ENCODE peak calls at places on chromosome 3, in seven cellular contexts. E, I, D, K, A, M and C are unnamed samples.

GRCh38 chr3:77303943-77304778 is 264.3 kb downstream of the ROBO2 start:
- DNase-seq in E (no peak), I (no peak), D (no peak), K (no peak), A (no peak), M (no peak), C (no peak)

GRCh38 chr3:171320721-171321120 is 139.5 kb downstream of the TNIK start:
- DNase-seq in E (no peak), I (no peak), D (no peak), K (no peak), A (no peak), M (no peak), C (no peak)

GRCh38 chr3:25427155-25428002 is 684 bp upstream of the RARB start:
- DNase-seq in E (no peak), I (peak), D (no peak), K (no peak), A (peak), M (no peak), C (no peak)

GRCh38 chr3:177195242-177195940 is 1.9 kb downstream of the TBL1XR1 start:
- DNase-seq in E (peak), I (no peak), D (no peak), K (no peak), A (peak), M (no peak), C (peak)

GRCh38 chr3:171295502-171296373 is 164.5 kb downstream of the TNIK start:
- DNase-seq in E (no peak), I (no peak), D (no peak), K (no peak), A (no peak), M (no peak), C (no peak)

GRCh38 chr3:36893137-36893557 is 51.7 kb downstream of the TRANK1 start:
- DNase-seq in E (peak), I (no peak), D (no peak), K (no peak), A (no peak), M (no peak), C (no peak)

GRCh38 chr3:169581633-169582032 is 81.9 kb downstream of the MECOM start:
- DNase-seq in E (no peak), I (no peak), D (no peak), K (peak), A (no peak), M (no peak), C (no peak)

GRCh38 chr3:136171097-136171542 is 25.0 kb downstream of the MSL2 start:
- DNase-seq in E (no peak), I (no peak), D (no peak), K (no peak), A (no peak), M (no peak), C (no peak)

GRCh38 chr3:194579091-194579606 is 54.1 kb downstream of the TMEM44 start:
- DNase-seq in E (no peak), I (no peak), D (no peak), K (no peak), A (peak), M (no peak), C (no peak)

GRCh38 chr3:146507331-146508120 is 36.9 kb downstream of the PLSCR1 start:
- DNase-seq in E (peak), I (no peak), D (no peak), K (no peak), A (no peak), M (no peak), C (no peak)

GRCh38 chr3:44013967-44014366 is 227.7 kb upstream of the TOPAZ1 start:
- DNase-seq in E (peak), I (no peak), D (no peak), K (no peak), A (no peak), M (no peak), C (no peak)

GRCh38 chr3:24640330-24640877 is 145.8 kb upstream of the THRB start:
- DNase-seq in E (peak), I (peak), D (peak), K (no peak), A (peak), M (no peak), C (peak)

GRCh38 chr3:125958511-125959316 is 10.3 kb upstream of the ROPN1B start:
- DNase-seq in E (no peak), I (no peak), D (no peak), K (no peak), A (peak), M (no peak), C (no peak)
- TF ChIP-seq JUND in E (no peak), I (no peak), D (no peak), K (no peak), A (no peak), M (no peak), C (no peak)

GRCh38 chr3:57946970-57947381 is 61.2 kb upstream of the FLNB start:
- DNase-seq in E (no peak), I (peak), D (no peak), K (no peak), A (no peak), M (no peak), C (no peak)
- TF ChIP-seq JUND in E (no peak), I (no peak), D (no peak), K (no peak), A (no peak), M (no peak), C (no peak)

GRCh38 chr3:38469852-38470251 is 16.2 kb downstream of the ACVR2B start:
- DNase-seq in E (no peak), I (no peak), D (no peak), K (no peak), A (no peak), M (no peak), C (no peak)

GRCh38 chr3:38474928-38475605 is 21.1 kb upstream of the EXOG start:
- DNase-seq in E (no peak), I (no peak), D (no peak), K (no peak), A (no peak), M (no peak), C (no peak)

GRCh38 chr3:38473229-38473628 is 19.5 kb downstream of the ACVR2B start:
- DNase-seq in E (no peak), I (no peak), D (no peak), K (no peak), A (no peak), M (no peak), C (no peak)

GRCh38 chr3:38471260-38471857 is 17.7 kb downstream of the ACVR2B start:
- DNase-seq in E (no peak), I (peak), D (no peak), K (no peak), A (no peak), M (no peak), C (no peak)

DNA sequence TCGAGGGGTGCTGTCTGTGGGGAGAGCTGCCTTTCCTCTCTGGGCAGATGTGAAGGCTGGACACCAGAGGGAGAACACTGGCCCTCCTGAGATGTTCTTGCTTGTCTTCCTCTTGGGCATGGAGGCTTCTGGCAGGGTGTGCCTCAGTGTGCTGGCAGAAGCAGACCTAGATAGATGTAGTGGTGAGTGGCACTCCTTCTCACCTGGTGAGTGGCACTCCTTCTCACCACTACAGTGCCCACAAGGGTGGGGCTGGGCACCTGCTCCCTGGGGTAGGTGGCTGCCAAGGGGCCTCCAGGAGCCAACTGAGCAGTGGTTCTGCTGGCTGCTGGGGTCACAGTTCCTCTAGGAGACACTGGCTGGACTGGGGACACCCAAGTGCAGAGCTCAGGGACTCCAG is 18.7 kb downstream of the ACVR2B start:
- DNase-seq in E (no peak), I (no peak), D (no peak), K (no peak), A (no peak), M (no peak), C (no peak)
- TF ChIP-seq JUND in E (no peak), I (no peak), D (no peak), K (no peak), A (no peak), M (no peak), C (no peak)

GRCh38 chr3:160473233-160473632 is 23.6 kb upstream of the TRIM59 start:
- DNase-seq in E (no peak), I (no peak), D (no peak), K (no peak), A (no peak), M (no peak), C (no peak)
- TF ChIP-seq JUND in E (no peak), I (no peak), D (no peak), K (no peak), A (no peak), M (no peak), C (no peak)

DNA sequence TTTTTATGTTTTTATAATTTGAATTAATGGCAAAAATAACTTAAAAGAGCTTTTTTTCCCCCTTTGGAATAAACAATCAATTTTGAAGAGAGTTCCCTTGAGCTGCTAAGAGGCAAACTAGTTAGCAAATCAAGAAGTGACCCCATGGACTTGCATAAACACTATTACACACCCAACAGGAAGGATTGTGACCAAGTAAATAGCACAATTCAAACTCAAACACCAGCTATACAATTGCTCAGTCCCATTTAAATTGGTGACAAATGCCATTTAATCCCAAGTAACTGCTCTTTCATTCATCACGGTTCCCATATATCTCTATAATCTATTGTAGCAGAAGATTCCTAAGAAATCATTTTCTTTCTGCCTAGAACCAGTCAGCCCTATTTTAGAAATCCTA is 137.6 kb upstream of the ADAMTS9 start:
- DNase-seq in E (no peak), I (no peak), D (no peak), K (no peak), A (no peak), M (no peak), C (no peak)
- TF ChIP-seq JUND in E (no peak), I (no peak), D (no peak), K (no peak), A (no peak), M (no peak), C (no peak)

DNA sequence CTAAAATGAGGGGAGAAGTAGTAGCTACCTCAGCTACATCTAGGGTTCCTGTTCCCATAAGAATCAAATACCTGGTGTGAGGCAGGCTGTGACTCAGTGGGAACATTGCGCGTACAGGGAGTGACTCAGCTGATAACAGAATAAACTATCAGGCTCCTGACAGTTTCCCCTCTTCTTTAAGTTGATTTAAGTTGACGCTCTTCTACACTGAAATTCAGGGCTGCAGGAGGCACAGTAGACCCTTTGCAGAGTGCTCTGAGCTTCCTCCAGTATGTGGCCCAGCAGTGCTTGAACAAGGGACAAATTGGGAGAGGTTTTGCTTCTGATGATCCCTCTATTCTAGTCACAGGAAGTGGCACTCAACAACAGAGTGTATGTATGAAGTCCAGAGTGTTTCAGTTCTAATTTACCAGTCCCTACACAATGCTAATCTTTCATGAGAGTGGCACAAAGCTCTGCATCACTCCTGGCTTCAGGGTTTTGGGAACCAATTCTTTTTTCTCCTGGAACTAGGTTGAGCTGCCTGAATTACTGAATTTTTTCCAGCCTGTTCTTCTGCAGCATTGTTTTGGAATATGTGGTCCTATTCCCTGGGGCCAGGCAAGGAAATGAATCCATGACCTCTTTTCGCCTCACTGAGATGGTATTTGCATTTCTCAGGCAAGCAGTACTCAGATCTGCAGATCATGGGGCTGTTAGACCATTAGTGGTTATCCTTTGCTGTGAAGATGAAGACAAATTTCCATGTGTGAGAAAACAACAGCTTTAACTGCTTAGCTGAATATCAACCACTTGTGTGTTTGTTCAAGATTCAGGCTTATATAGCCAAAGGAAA is 25.5 kb upstream of the GPR171 start:
- DNase-seq in E (no peak), I (peak), D (no peak), K (no peak), A (no peak), M (no peak), C (no peak)
- TF ChIP-seq JUND in E (no peak), I (no peak), D (no peak), K (no peak), A (no peak), M (no peak), C (no peak)

GRCh38 chr3:165644331-165644730 is 192.9 kb downstream of the BCHE start:
- DNase-seq in E (no peak), I (no peak), D (no peak), K (no peak), A (no peak), M (no peak), C (no peak)

GRCh38 chr3:165643433-165643824 is 193.8 kb downstream of the BCHE start:
- DNase-seq in E (no peak), I (no peak), D (no peak), K (no peak), A (no peak), M (no peak), C (no peak)

GRCh38 chr3:165641569-165642310 is 195.5 kb downstream of the BCHE start:
- DNase-seq in E (no peak), I (no peak), D (no peak), K (no peak), A (no peak), M (no peak), C (no peak)

GRCh38 chr3:165640970-165641369 is 196.3 kb downstream of the BCHE start:
- DNase-seq in E (no peak), I (no peak), D (no peak), K (no peak), A (no peak), M (no peak), C (no peak)

DNA sequence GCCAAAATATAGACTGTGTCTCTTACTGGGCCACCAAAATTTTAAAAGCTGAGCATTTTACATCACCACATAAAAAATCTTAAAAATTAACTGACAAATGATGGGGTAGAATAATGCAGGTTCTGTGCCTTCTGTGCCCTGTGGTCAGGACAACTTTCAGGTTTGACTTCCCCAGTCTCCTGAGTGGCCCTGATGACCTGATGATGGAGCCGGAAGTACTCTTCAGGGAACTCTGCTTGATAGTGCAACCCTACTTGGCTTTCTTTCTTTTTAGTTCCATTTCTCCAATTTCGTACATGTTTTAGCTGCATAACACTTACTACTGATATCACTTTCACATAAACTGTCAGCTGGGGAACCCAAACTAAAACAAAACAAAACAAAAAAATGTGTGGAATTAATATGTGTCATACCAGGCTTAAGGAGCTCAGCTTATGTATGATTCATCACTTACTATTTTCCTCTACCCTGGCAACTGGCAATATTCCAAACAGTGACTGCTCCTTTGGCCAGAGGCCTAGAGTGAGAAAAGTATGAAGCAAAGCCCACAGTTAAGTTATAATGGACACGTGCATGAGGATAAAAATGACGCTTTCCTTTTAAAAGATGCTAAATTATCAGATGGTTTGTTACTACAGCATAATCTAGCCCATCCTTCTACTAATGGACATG is 194.3 kb downstream of the BCHE start:
- DNase-seq in E (no peak), I (no peak), D (peak), K (no peak), A (no peak), M (no peak), C (peak)
- TF ChIP-seq JUND in E (no peak), I (no peak), D (peak), K (no peak), A (peak), M (no peak), C (no peak)

DNA sequence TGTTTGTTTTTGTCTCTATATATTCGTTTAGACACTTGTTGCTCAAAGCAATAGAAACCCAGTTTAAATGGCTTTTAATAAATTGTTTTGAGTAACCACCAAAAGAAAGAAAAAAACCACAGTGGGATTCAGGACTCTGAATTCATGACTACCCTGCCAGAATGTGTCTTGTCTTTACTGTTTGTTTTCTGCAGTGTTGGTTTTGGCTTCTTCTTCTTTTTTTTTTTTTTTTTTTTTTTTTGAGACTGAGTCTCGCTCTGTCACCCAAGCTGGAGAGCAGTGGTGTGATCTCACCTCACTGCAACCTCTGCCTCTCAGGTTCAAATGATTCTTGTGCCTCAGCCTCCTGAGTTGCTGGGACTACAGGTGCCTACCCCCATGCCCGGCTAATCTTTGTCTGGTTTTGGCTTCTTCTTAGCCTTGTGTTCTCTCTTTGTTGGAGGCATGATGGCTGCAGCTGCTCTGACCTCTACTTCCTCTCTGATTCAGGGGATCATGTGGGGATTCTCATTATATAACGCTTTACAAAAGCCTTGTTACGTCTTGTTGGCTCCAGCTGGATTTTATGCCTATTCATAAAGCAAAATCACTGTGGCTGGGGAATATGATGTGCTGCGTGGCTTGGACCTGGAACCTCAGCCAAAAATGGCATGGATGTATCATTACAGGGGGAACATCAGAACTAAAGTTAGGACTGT is 54.0 kb downstream of the PLS1 start:
- DNase-seq in E (no peak), I (no peak), D (no peak), K (no peak), A (no peak), M (no peak), C (no peak)
- TF ChIP-seq JUND in E (no peak), I (no peak), D (no peak), K (no peak), A (no peak), M (no peak), C (no peak)

GRCh38 chr3:140343709-140344417 is 334.0 kb upstream of the TRIM42 start:
- DNase-seq in E (no peak), I (no peak), D (no peak), K (no peak), A (no peak), M (no peak), C (no peak)
- TF ChIP-seq JUND in E (no peak), I (no peak), D (no peak), K (no peak), A (no peak), M (no peak), C (no peak)

GRCh38 chr3:161273589-161274218 is 52.6 kb downstream of the NMD3 start:
- DNase-seq in E (no peak), I (peak), D (peak), K (no peak), A (peak), M (no peak), C (no peak)
- TF ChIP-seq JUND in E (no peak), I (no peak), D (no peak), K (no peak), A (no peak), M (no peak), C (no peak)